ENCODE peak calls at places on chromosomes 6 and 20, in five cellular contexts. One of them, this sample, is unnamed. For H3K4me1, the result is how much of the 10 kb centered on the place peaks cover.

GRCh38 chr20:41169791-41170351 is 32.5 kb downstream of the PLCG1 start:
- DNase-seq in HCT116: no peak
- DNase-seq in K562: no peak
- DNase-seq in stomach: no peak
- DNase-seq in breast epithelium: no peak
- DNase-seq in this sample: no peak

GRCh38 chr6:67634199-67634598 is 1000.9 kb upstream of the ADGRB3 start:
- DNase-seq in breast epithelium: no peak
- DNase-seq in HCT116: no peak
- DNase-seq in stomach: no peak
- DNase-seq in K562: no peak
- DNase-seq in this sample: no peak

GRCh38 chr6:136067731-136068341 is 182.3 kb downstream of the MTFR2 start:
- DNase-seq in breast epithelium: no peak
- DNase-seq in K562: no peak
- DNase-seq in stomach: no peak
- DNase-seq in HCT116: peak
- DNase-seq in this sample: no peak

GRCh38 chr6:100446115-100446921 is 18.4 kb downstream of the SIM1 start:
- DNase-seq in HCT116: no peak
- DNase-seq in K562: no peak
- DNase-seq in breast epithelium: no peak
- DNase-seq in stomach: no peak
- DNase-seq in this sample: no peak

GRCh38 chr20:561437-562231 is 18.0 kb upstream of the CSNK2A1 start:
- DNase-seq in breast epithelium: peak
- DNase-seq in K562: peak
- DNase-seq in HCT116: peak
- DNase-seq in stomach: peak
- DNase-seq in this sample: no peak

GRCh38 chr6:138765896-138766487 is 7.6 kb upstream of the CCDC28A start:
- DNase-seq in HCT116: peak
- DNase-seq in K562: peak
- DNase-seq in stomach: no peak
- DNase-seq in breast epithelium: no peak
- DNase-seq in this sample: no peak

GRCh38 chr20:2133318-2134183 is 31.9 kb downstream of the STK35 start:
- DNase-seq in stomach: no peak
- DNase-seq in breast epithelium: no peak
- DNase-seq in HCT116: no peak
- DNase-seq in K562: no peak
- DNase-seq in this sample: no peak

GRCh38 chr6:170231496-170232185 is 59.2 kb downstream of the DLL1 start:
- DNase-seq in stomach: no peak
- DNase-seq in K562: no peak
- DNase-seq in HCT116: no peak
- DNase-seq in breast epithelium: peak
- DNase-seq in this sample: no peak

GRCh38 chr6:156662025-156662445 is 115.1 kb upstream of the ARID1B start:
- DNase-seq in HCT116: peak
- DNase-seq in stomach: no peak
- DNase-seq in breast epithelium: no peak
- DNase-seq in K562: peak
- DNase-seq in this sample: no peak

GRCh38 chr6:73240730-73241129 is 15.4 kb upstream of the KHDC1L start:
- DNase-seq in HCT116: no peak
- DNase-seq in breast epithelium: no peak
- DNase-seq in K562: no peak
- DNase-seq in stomach: no peak
- DNase-seq in this sample: no peak

GRCh38 chr20:18003897-18004296 is 35.1 kb downstream of the MGME1 start:
- DNase-seq in HCT116: no peak
- DNase-seq in breast epithelium: no peak
- DNase-seq in stomach: no peak
- DNase-seq in K562: no peak
- DNase-seq in this sample: no peak

GRCh38 chr6:38955876-38956275 is 92.7 kb upstream of the GLP1R start:
- DNase-seq in K562: no peak
- DNase-seq in stomach: no peak
- DNase-seq in breast epithelium: peak
- DNase-seq in HCT116: no peak
- DNase-seq in this sample: no peak

GRCh38 chr6:149244105-149244504 is 73.4 kb upstream of the TAB2 start:
- DNase-seq in breast epithelium: no peak
- DNase-seq in HCT116: no peak
- DNase-seq in stomach: no peak
- DNase-seq in K562: no peak
- DNase-seq in this sample: no peak

GRCh38 chr6:55825402-55826051 is 49.9 kb downstream of the BMP5 start:
- DNase-seq in stomach: no peak
- DNase-seq in K562: no peak
- DNase-seq in breast epithelium: no peak
- DNase-seq in HCT116: no peak
- DNase-seq in this sample: no peak

GRCh38 chr6:75098709-75099108 is 107.1 kb downstream of the COL12A1 start:
- DNase-seq in stomach: peak
- DNase-seq in breast epithelium: peak
- DNase-seq in K562: no peak
- DNase-seq in HCT116: peak
- DNase-seq in this sample: no peak

GRCh38 chr6:100137759-100138158 is 143.7 kb upstream of the MCHR2 start:
- DNase-seq in breast epithelium: no peak
- DNase-seq in K562: no peak
- DNase-seq in HCT116: no peak
- DNase-seq in stomach: no peak
- DNase-seq in this sample: no peak

GRCh38 chr6:162900503-162900902 is 172.7 kb downstream of the PACRG start:
- DNase-seq in stomach: no peak
- DNase-seq in HCT116: no peak
- DNase-seq in K562: no peak
- DNase-seq in breast epithelium: no peak
- DNase-seq in this sample: no peak

GRCh38 chr6:44238687-44239350 is 8.1 kb upstream of the HSP90AB1 start:
- DNase-seq in stomach: no peak
- DNase-seq in breast epithelium: no peak
- DNase-seq in HCT116: no peak
- DNase-seq in K562: no peak
- DNase-seq in this sample: no peak

GRCh38 chr6:75818061-75818855 is 69.2 kb downstream of the MYO6 start:
- DNase-seq in stomach: no peak
- DNase-seq in HCT116: no peak
- DNase-seq in K562: no peak
- DNase-seq in breast epithelium: no peak
- DNase-seq in this sample: no peak

GRCh38 chr6:169291639-169292339 is 38.1 kb upstream of the THBS2 start:
- DNase-seq in K562: no peak
- DNase-seq in HCT116: no peak
- DNase-seq in breast epithelium: no peak
- DNase-seq in stomach: no peak
- DNase-seq in this sample: no peak

GRCh38 chr6:91534614-91535013 is 947.7 kb upstream of the MAP3K7 start:
- DNase-seq in stomach: no peak
- DNase-seq in K562: no peak
- DNase-seq in breast epithelium: no peak
- DNase-seq in HCT116: no peak
- DNase-seq in this sample: no peak

GRCh38 chr6:69589626-69590025 is 207.2 kb downstream of the LMBRD1 start:
- DNase-seq in HCT116: no peak
- DNase-seq in breast epithelium: no peak
- DNase-seq in stomach: no peak
- DNase-seq in K562: no peak
- DNase-seq in this sample: no peak
- H3K4me1 ChIP-seq in HCT116: under half
- H3K4me1 ChIP-seq in breast epithelium: under half
- H3K4me1 ChIP-seq in stomach: under half
- H3K4me1 ChIP-seq in K562: under half
- H3K4me1 ChIP-seq in this sample: under half

GRCh38 chr6:4322846-4323309 is 187.5 kb upstream of the ECI2 start:
- DNase-seq in K562: peak
- DNase-seq in HCT116: no peak
- DNase-seq in stomach: no peak
- DNase-seq in breast epithelium: no peak
- DNase-seq in this sample: peak

GRCh38 chr6:4323322-4323721 is 187.9 kb upstream of the ECI2 start:
- DNase-seq in K562: no peak
- DNase-seq in stomach: no peak
- DNase-seq in breast epithelium: no peak
- DNase-seq in HCT116: no peak
- DNase-seq in this sample: no peak

GRCh38 chr6:4322134-4322845 is 186.9 kb upstream of the ECI2 start:
- DNase-seq in breast epithelium: no peak
- DNase-seq in stomach: no peak
- DNase-seq in K562: no peak
- DNase-seq in HCT116: no peak
- DNase-seq in this sample: peak

GRCh38 chr6:4319992-4320683 is 184.8 kb upstream of the ECI2 start:
- DNase-seq in HCT116: no peak
- DNase-seq in breast epithelium: no peak
- DNase-seq in K562: no peak
- DNase-seq in stomach: no peak
- DNase-seq in this sample: peak

DNA sequence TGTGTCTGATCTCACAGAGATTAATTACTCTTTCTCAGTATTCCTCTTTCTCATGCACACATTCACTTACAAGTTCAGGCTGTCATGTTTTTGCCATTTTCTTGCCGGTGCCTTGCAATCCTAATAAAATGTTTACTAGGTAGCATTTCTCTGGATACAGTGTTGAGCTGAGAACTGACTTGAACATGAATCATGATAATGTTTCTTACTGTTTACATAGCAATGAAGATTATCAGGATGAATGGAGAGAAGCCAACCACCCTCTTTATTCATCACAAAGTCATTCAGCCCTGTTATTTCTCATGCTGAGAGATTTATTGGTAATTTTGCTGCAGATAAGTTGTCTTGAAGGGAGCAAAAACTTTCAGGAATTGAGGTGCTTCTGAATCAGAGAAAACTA is 185.5 kb upstream of the ECI2 start:
- DNase-seq in breast epithelium: no peak
- DNase-seq in K562: no peak
- DNase-seq in HCT116: no peak
- DNase-seq in stomach: no peak
- DNase-seq in this sample: no peak
- TF ChIP-seq POLR2AphosphoS5 in breast epithelium: no peak
- TF ChIP-seq POLR2AphosphoS5 in K562: no peak
- TF ChIP-seq POLR2AphosphoS5 in HCT116: no peak
- TF ChIP-seq POLR2AphosphoS5 in stomach: no peak
- TF ChIP-seq POLR2AphosphoS5 in this sample: peak

GRCh38 chr6:17972978-17973622 is 14.3 kb downstream of the KIF13A start:
- DNase-seq in breast epithelium: no peak
- DNase-seq in K562: no peak
- DNase-seq in HCT116: no peak
- DNase-seq in stomach: no peak
- DNase-seq in this sample: no peak

GRCh38 chr6:17974570-17975368 is 12.7 kb downstream of the KIF13A start:
- DNase-seq in breast epithelium: no peak
- DNase-seq in stomach: no peak
- DNase-seq in K562: no peak
- DNase-seq in HCT116: no peak
- DNase-seq in this sample: no peak

GRCh38 chr6:17971128-17972073 is 16.0 kb downstream of the KIF13A start:
- DNase-seq in stomach: no peak
- DNase-seq in K562: no peak
- DNase-seq in HCT116: peak
- DNase-seq in breast epithelium: no peak
- DNase-seq in this sample: no peak

GRCh38 chr6:17968876-17969275 is 18.6 kb downstream of the KIF13A start:
- DNase-seq in K562: no peak
- DNase-seq in HCT116: no peak
- DNase-seq in breast epithelium: no peak
- DNase-seq in stomach: no peak
- DNase-seq in this sample: no peak

DNA sequence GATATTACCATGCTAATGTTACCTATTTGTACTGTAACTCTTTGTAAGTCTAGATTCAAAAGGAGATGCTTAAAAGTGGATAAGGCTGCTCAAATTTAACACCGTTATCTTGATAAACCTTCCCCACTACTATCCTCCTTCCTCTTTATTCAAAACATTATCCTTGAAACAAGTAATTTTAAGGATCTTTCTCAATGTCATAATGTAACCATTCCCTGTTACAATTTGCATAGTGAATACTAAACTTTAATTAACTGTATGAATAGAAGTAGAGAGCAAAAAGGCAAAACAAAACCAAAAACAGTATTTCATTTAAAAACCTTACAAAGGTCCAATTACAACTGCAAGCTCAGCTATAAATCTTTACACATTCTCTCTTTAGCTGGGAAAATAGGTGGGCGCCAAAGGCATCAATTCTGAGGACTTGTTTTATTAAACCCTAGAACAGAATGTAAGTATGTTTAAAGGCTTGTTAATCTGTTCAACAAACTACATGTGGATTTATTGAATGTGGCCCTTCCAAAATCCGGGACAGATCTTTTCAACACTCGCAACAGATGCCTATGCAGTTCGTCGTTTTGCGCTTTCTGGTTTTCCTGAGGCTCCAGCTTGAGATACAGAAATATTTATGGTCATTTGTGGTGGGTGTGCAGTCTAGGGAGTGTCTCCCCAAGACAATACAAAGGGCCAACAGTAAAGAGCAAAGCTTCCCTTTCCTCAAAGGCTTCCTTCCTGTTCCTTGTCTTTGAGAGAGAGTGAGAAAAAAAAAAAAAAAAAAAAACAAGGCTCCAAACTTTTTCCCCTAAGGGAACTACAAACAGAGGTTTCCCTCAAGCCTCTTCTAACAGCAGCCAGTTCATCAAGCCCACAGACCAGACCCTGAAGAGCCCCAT is 15.1 kb downstream of the KIF13A start:
- DNase-seq in K562: no peak
- DNase-seq in HCT116: no peak
- DNase-seq in stomach: no peak
- DNase-seq in breast epithelium: no peak
- DNase-seq in this sample: no peak
- H3K27ac ChIP-seq in K562: peak
- H3K27ac ChIP-seq in HCT116: no peak
- H3K27ac ChIP-seq in stomach: no peak
- H3K27ac ChIP-seq in breast epithelium: peak
- H3K27ac ChIP-seq in this sample: peak

DNA sequence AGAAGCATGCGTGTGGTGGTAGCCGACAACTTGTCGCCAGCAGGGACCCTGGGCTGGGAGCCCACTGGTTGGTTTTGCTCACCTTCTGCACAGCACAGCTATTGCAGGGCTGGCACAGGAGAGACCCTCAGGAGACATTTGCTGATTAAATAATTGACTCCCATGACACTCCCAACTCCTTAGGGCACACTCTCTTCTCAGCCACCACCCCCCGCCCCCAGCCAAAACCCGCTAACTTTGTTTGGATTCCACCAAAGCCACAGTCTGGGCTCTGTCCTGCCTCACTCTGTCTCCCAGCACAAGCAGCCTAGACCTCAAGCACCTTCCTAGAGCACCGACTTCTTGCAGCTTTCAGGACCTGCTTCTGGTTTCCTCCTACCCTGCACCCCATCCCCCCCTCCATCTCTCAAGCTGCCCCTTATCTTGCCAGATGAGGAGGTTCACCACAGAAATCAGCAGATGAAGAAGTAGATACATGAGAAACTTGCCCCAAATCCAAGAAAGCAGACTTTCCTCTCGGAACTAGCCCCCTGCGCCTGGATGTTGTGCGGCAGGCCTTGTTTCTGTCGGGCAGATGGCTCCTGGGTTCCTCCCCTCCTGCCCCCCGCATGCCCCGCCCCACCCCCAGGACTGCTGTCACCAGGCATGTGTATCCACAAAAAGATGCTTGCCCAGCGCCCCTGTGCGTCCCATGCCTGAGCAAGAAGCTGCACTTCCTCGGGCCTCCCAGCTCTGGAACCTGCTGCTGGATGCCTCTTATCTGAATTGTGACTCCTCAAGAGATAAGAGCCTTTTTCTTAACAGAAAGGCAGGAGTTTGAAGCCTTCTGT is 35.0 kb upstream of the CD93 start:
- DNase-seq in stomach: no peak
- DNase-seq in breast epithelium: no peak
- DNase-seq in K562: peak
- DNase-seq in HCT116: no peak
- DNase-seq in this sample: no peak
- H3K4me1 ChIP-seq in stomach: under half
- H3K4me1 ChIP-seq in breast epithelium: under half
- H3K4me1 ChIP-seq in K562: half or more
- H3K4me1 ChIP-seq in HCT116: under half
- H3K4me1 ChIP-seq in this sample: under half

This sample was measured in vagina.